ENCODE peak calls at places on chromosomes 12 and 14, in five cellular contexts. One of them, this sample, is unnamed.

GRCh38 chr12:57781241-57781640 is 1.3 kb upstream of the TSFM start:
- DNase-seq in breast epithelium: no peak
- DNase-seq in neural progenitor cell: no peak
- DNase-seq in A673: no peak
- DNase-seq in GM12864: no peak
- DNase-seq in this sample: no peak

GRCh38 chr12:71208053-71208685 is 50.4 kb upstream of the TSPAN8 start:
- DNase-seq in breast epithelium: no peak
- DNase-seq in GM12864: no peak
- DNase-seq in neural progenitor cell: peak
- DNase-seq in A673: no peak
- DNase-seq in this sample: no peak

GRCh38 chr12:65779091-65779642 is 45.1 kb upstream of the HMGA2 start:
- DNase-seq in breast epithelium: no peak
- DNase-seq in GM12864: no peak
- DNase-seq in neural progenitor cell: peak
- DNase-seq in A673: peak
- DNase-seq in this sample: no peak

GRCh38 chr12:50057896-50058670 is 687 bp downstream of the ASIC1 start:
- DNase-seq in GM12864: no peak
- DNase-seq in neural progenitor cell: no peak
- DNase-seq in breast epithelium: no peak
- DNase-seq in A673: no peak
- DNase-seq in this sample: no peak

GRCh38 chr12:2179953-2180736 is 127.4 kb downstream of the CACNA1C start:
- DNase-seq in GM12864: no peak
- DNase-seq in A673: peak
- DNase-seq in neural progenitor cell: no peak
- DNase-seq in breast epithelium: no peak
- DNase-seq in this sample: no peak

GRCh38 chr12:132411457-132411856 is 78.5 kb upstream of the FBRSL1 start:
- DNase-seq in breast epithelium: no peak
- DNase-seq in GM12864: no peak
- DNase-seq in neural progenitor cell: no peak
- DNase-seq in A673: peak
- DNase-seq in this sample: no peak

GRCh38 chr14:21680072-21680471 is 6.5 kb upstream of the OR4E1 start:
- DNase-seq in breast epithelium: no peak
- DNase-seq in neural progenitor cell: no peak
- DNase-seq in A673: no peak
- DNase-seq in GM12864: no peak
- DNase-seq in this sample: no peak

GRCh38 chr12:113918306-113918705 is 47.8 kb downstream of the RBM19 start:
- DNase-seq in breast epithelium: no peak
- DNase-seq in neural progenitor cell: no peak
- DNase-seq in GM12864: no peak
- DNase-seq in A673: no peak
- DNase-seq in this sample: no peak

GRCh38 chr14:67269338-67270060 is 28.3 kb downstream of the PALS1 start:
- DNase-seq in breast epithelium: no peak
- DNase-seq in GM12864: no peak
- DNase-seq in neural progenitor cell: peak
- DNase-seq in A673: peak
- DNase-seq in this sample: no peak

GRCh38 chr12:48861111-48861510 is 4.6 kb downstream of the RND1 start:
- DNase-seq in GM12864: no peak
- DNase-seq in breast epithelium: no peak
- DNase-seq in neural progenitor cell: no peak
- DNase-seq in A673: no peak
- DNase-seq in this sample: no peak

GRCh38 chr12:28034271-28034670 is 61.7 kb upstream of the PTHLH start:
- DNase-seq in neural progenitor cell: no peak
- DNase-seq in GM12864: no peak
- DNase-seq in breast epithelium: no peak
- DNase-seq in A673: no peak
- DNase-seq in this sample: no peak

GRCh38 chr12:16618256-16618655 is 12.3 kb upstream of the LMO3 start:
- DNase-seq in breast epithelium: no peak
- DNase-seq in GM12864: no peak
- DNase-seq in A673: no peak
- DNase-seq in neural progenitor cell: no peak
- DNase-seq in this sample: no peak

GRCh38 chr12:68686595-68687521 is at the start of gene NUP107:
- DNase-seq in A673: peak
- DNase-seq in breast epithelium: peak
- DNase-seq in neural progenitor cell: peak
- DNase-seq in GM12864: peak
- DNase-seq in this sample: peak

GRCh38 chr12:104413330-104413729 is 43.4 kb upstream of the CHST11 start:
- DNase-seq in neural progenitor cell: no peak
- DNase-seq in A673: no peak
- DNase-seq in breast epithelium: no peak
- DNase-seq in GM12864: no peak
- DNase-seq in this sample: no peak

GRCh38 chr12:96371787-96372699 is 28.2 kb downstream of the CDK17 start:
- DNase-seq in breast epithelium: no peak
- DNase-seq in neural progenitor cell: peak
- DNase-seq in GM12864: no peak
- DNase-seq in A673: peak
- DNase-seq in this sample: no peak

GRCh38 chr12:14810953-14811483 is 3.0 kb downstream of the SMCO3 start:
- DNase-seq in breast epithelium: no peak
- DNase-seq in A673: peak
- DNase-seq in GM12864: no peak
- DNase-seq in neural progenitor cell: peak
- DNase-seq in this sample: no peak

GRCh38 chr12:52246720-52247621 is 13.9 kb downstream of the KRT7 start:
- DNase-seq in GM12864: no peak
- DNase-seq in neural progenitor cell: no peak
- DNase-seq in breast epithelium: no peak
- DNase-seq in A673: no peak
- DNase-seq in this sample: no peak

GRCh38 chr14:24701031-24701430 is 67.0 kb upstream of the GZMB start:
- DNase-seq in breast epithelium: no peak
- DNase-seq in A673: no peak
- DNase-seq in GM12864: no peak
- DNase-seq in neural progenitor cell: no peak
- DNase-seq in this sample: no peak

GRCh38 chr14:49820176-49820575 is 32.4 kb downstream of the NEMF start:
- DNase-seq in A673: no peak
- DNase-seq in breast epithelium: no peak
- DNase-seq in neural progenitor cell: no peak
- DNase-seq in GM12864: no peak
- DNase-seq in this sample: no peak

GRCh38 chr14:20904393-20905029 is 13.3 kb downstream of the RNASE3 start:
- DNase-seq in neural progenitor cell: peak
- DNase-seq in GM12864: no peak
- DNase-seq in breast epithelium: no peak
- DNase-seq in A673: no peak
- DNase-seq in this sample: no peak

GRCh38 chr12:113232787-113233585 is 11.7 kb downstream of the TPCN1 start:
- DNase-seq in neural progenitor cell: peak
- DNase-seq in GM12864: peak
- DNase-seq in A673: peak
- DNase-seq in breast epithelium: no peak
- DNase-seq in this sample: peak

DNA sequence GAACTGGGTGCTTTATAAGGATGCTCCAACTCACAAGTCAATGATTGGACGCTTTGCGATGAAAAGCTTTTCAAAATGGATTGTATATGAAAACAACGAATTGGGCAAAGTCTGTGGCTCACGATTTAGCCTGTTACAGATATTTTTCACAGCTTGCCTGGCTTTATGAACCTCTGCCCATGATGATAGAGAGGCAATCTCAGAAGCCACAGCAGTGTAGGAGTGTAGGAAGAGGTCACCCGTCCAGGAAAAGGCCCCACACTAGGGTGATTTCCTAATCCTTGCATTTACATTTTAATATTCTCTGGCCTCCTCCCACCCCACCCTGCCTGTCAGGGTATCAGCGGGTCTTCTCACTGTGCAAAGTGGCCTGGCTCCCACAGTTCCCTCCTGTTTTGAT is 81.8 kb upstream of the FOXN3 start:
- DNase-seq in GM12864: no peak
- DNase-seq in breast epithelium: no peak
- DNase-seq in neural progenitor cell: no peak
- DNase-seq in A673: no peak
- DNase-seq in this sample: no peak
- TF ChIP-seq CTCF in GM12864: no peak
- TF ChIP-seq CTCF in breast epithelium: no peak
- TF ChIP-seq CTCF in neural progenitor cell: no peak
- TF ChIP-seq CTCF in A673: no peak
- TF ChIP-seq CTCF in this sample: no peak

DNA sequence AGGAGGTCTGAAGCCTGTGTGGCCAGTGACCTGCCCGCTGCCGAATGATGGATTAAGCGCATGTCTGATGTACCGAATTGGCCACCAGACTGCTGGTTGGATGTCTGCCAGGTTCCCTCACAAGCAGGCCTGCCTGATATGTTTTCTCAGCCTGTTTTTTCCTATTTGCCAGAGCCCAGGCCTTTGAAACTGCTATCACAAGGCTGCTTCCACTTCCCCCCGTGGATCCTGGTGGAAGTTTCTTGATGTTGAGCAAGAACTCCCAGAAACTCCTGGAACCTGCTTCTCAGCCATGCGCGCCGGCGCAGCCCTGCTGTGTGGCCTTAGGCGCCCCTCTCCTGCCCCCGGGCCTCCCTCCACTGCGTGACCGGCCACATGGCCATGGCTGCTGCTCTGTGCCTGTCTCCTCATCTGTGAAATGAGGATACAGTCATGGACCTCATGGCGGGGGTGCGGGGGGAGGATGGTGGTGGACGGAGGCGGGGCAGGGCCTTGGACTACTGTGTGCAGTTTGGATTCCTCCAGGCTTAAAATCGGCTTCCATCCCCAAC is 56.6 kb downstream of the CALM1 start:
- DNase-seq in A673: no peak
- DNase-seq in GM12864: no peak
- DNase-seq in breast epithelium: no peak
- DNase-seq in neural progenitor cell: no peak
- DNase-seq in this sample: no peak
- TF ChIP-seq CTCF in A673: no peak
- TF ChIP-seq CTCF in GM12864: no peak
- TF ChIP-seq CTCF in breast epithelium: no peak
- TF ChIP-seq CTCF in neural progenitor cell: no peak
- TF ChIP-seq CTCF in this sample: no peak

DNA sequence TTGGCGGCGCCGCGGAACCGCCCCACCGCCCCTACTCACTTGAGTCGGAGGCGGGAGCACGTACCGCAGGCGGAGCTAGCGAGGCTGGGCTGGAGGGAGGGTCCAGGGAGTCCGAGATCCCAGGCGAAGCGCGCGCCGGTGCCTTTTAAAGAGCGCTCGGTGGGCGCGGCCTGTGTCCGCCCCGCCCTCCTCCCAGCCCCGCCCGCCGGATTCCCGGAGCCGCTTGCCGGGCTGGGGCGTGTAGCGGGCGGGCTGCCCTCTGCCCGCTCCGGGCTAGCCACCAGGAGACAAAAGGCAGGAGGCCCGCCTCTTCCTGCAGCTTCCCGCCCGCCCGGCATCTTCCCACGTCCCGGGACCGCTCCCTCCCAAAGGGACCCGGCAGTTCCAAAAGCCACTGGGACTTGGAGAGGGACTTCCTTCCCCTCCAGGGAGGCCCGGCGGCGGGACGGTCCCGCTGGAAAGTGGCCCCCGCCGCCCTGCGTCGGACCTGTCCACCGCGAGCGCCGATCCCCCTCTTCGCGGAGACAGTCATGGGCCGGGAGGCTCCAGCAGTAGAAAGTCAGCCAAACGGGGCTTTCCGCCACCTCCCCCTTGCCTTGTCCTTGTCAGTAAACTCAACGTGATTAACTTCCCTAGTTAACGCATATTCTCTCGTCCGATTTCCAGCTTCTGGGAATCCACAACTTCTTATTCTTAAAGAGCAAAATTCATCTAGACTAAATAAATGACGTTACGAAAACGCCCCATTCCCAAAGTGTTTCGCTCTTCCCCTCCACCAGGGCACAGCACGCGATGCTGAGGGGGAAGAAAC is at the start of gene CSRP2:
- DNase-seq in A673: peak
- DNase-seq in breast epithelium: peak
- DNase-seq in GM12864: peak
- DNase-seq in neural progenitor cell: peak
- DNase-seq in this sample: peak
- TF ChIP-seq CTCF in A673: peak
- TF ChIP-seq CTCF in breast epithelium: peak
- TF ChIP-seq CTCF in GM12864: no peak
- TF ChIP-seq CTCF in neural progenitor cell: peak
- TF ChIP-seq CTCF in this sample: no peak

DNA sequence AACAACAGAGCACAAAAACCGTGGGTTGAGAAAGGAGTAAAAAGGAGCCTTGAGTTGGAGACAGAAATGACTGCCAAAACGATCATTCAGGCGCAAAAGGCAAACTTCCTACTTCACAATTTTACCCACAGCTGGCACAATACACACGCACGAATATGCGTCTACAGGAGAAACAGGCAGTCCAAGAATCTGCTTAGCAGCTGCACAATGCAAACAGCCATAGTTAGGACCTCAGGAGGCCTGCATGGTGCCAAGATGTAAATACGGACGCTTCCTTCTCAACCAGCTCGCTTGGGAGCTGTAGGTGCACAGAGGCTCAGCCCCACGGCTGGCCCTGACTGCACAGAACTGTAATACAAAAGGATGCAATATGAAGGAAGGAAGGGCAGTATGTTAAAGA is 250.1 kb upstream of the CAND1 start:
- DNase-seq in neural progenitor cell: peak
- DNase-seq in breast epithelium: no peak
- DNase-seq in A673: no peak
- DNase-seq in GM12864: no peak
- DNase-seq in this sample: no peak
- TF ChIP-seq CTCF in neural progenitor cell: no peak
- TF ChIP-seq CTCF in breast epithelium: no peak
- TF ChIP-seq CTCF in A673: no peak
- TF ChIP-seq CTCF in GM12864: no peak
- TF ChIP-seq CTCF in this sample: no peak